ENCODE peak calls at places on chromosomes 11 and 22, in six cellular contexts. O is HepG2, R is GM12878, W is A549, Z is K562, S is SK-N-SH. P is an unnamed sample.

GRCh38 chr11:67640021-67640757 is 626 bp upstream of the TBX10 start:
- DNase-seq in O (peak; percentile 55), R (no peak), W (peak; percentile 71), Z (peak; percentile 76), S (peak; percentile 87), P (peak; percentile 33)

GRCh38 chr11:74546752-74547151 is 45.6 kb upstream of the POLD3 start:
- DNase-seq in O (peak; percentile 8), R (no peak), W (no peak), Z (no peak), S (no peak), P (no peak)

GRCh38 chr11:16839821-16840220 is 101.4 kb downstream of the C11orf58 start:
- DNase-seq in O (no peak), R (no peak), W (no peak), Z (no peak), S (no peak), P (no peak)

GRCh38 chr11:76674517-76675400 is 4.2 kb upstream of the LRRC32 start:
- DNase-seq in O (no peak), R (peak; percentile 59), W (no peak), Z (no peak), S (no peak), P (no peak)

GRCh38 chr11:84261707-84262106 is 975.5 kb upstream of the CCDC90B start:
- DNase-seq in O (no peak), R (no peak), W (no peak), Z (no peak), S (peak; percentile 3), P (no peak)

GRCh38 chr22:37387793-37388192 is 39.5 kb downstream of the ELFN2 start:
- DNase-seq in O (no peak), R (no peak), W (no peak), Z (no peak), S (no peak), P (no peak)

GRCh38 chr22:50544078-50544745 is 1.5 kb upstream of the KLHDC7B start:
- DNase-seq in O (no peak), R (no peak), W (peak; percentile 82), Z (no peak), S (peak; percentile 83), P (peak; percentile 49)

GRCh38 chr22:17942721-17943120 is 81.6 kb downstream of the MICAL3 start:
- DNase-seq in O (no peak), R (no peak), W (no peak), Z (no peak), S (peak; percentile 43), P (no peak)

GRCh38 chr11:82792319-82792718 is 58.7 kb upstream of the FAM181B start:
- DNase-seq in O (no peak), R (no peak), W (no peak), Z (no peak), S (no peak), P (no peak)

GRCh38 chr22:23781533-23781932 is 5.2 kb upstream of the SMARCB1 start:
- DNase-seq in O (no peak), R (no peak), W (peak; percentile 29), Z (peak; percentile 37), S (no peak), P (peak; percentile 65)

GRCh38 chr11:65718964-65719492 is 1.6 kb downstream of the RNASEH2C start:
- DNase-seq in O (no peak), R (no peak), W (no peak), Z (no peak), S (peak; percentile 52), P (peak; percentile 12)

GRCh38 chr11:65717906-65718305 is 2.7 kb downstream of the RNASEH2C start:
- DNase-seq in O (no peak), R (no peak), W (no peak), Z (no peak), S (no peak), P (no peak)

GRCh38 chr11:65718531-65718930 is 2.1 kb downstream of the RNASEH2C start:
- DNase-seq in O (no peak), R (no peak), W (no peak), Z (no peak), S (no peak), P (no peak)

GRCh38 chr11:65716294-65716693 is 4.2 kb downstream of the KAT5 start:
- DNase-seq in O (no peak), R (no peak), W (no peak), Z (no peak), S (no peak), P (no peak)

GRCh38 chr11:65716774-65717405 is 3.7 kb downstream of the RNASEH2C start:
- DNase-seq in O (no peak), R (no peak), W (no peak), Z (no peak), S (no peak), P (no peak)
- H3K4me2 ChIP-seq in O (no peak overlapping the region), R (no peak overlapping the region), W (no peak overlapping the region), Z (no peak overlapping the region), S (no peak overlapping the region), P (no peak overlapping the region)

GRCh38 chr11:69265911-69266510 is 27.9 kb upstream of the MYEOV start:
- DNase-seq in O (no peak), R (no peak), W (no peak), Z (no peak), S (no peak), P (no peak)
- TF ChIP-seq RFX5 in O (no peak), R (no peak), W (no peak), Z (no peak), S (no peak), P (no peak)

GRCh38 chr11:132655187-132655855 is 877.0 kb downstream of the OPCML start:
- DNase-seq in O (no peak), R (no peak), W (no peak), Z (no peak), S (no peak), P (no peak)

GRCh38 chr11:132658004-132658403 is 874.3 kb downstream of the OPCML start:
- DNase-seq in O (no peak), R (no peak), W (no peak), Z (no peak), S (no peak), P (no peak)

GRCh38 chr11:132653237-132653636 is 879.1 kb downstream of the OPCML start:
- DNase-seq in O (no peak), R (no peak), W (no peak), Z (no peak), S (no peak), P (no peak)

GRCh38 chr11:132658696-132659095 is 873.6 kb downstream of the OPCML start:
- DNase-seq in O (no peak), R (no peak), W (no peak), Z (no peak), S (no peak), P (no peak)
- TF ChIP-seq SMC3 in O (no peak), R (no peak), W (no peak), Z (no peak), S (no peak), P (no peak)

DNA sequence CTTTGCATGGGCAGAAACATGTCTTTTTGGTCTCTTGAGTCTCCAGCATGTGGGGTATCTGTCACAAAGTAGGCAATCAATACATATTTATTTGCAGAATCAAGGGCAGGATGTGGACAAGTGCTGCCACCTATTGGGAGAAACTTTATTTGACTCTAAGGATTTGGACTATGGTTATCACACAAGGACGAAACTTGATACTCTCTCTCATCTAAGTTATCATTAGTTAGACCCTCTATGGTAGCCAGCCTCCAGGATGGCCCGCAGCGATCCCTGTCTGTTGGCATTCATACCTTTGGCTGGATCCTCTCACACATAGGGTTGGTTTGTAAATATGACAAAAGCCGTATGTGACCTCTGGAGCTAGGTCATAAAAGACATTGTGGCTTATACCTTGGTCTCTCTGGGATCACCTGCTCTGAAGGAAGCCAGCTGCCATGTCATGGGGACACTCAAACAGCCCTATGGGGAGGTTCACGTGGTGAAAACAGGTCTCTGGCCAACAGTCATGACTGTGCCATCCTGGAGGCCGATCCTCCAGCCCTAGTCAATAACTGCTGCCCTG is 1.1 kb upstream of the FBXO7 start:
- DNase-seq in O (peak; percentile 76), R (peak; percentile 34), W (peak; percentile 63), Z (peak; percentile 22), S (peak; percentile 61), P (peak; percentile 70)
- H3K4me2 ChIP-seq in O (peak overlapping the region; percentile 90), R (peak overlapping the region; percentile 80), W (peak overlapping the region; percentile 91), Z (peak overlapping the region; percentile 93), S (peak overlapping the region; percentile 84), P (peak overlapping the region; percentile 47)

GRCh38 chr22:44423556-44423955 is 74.5 kb downstream of the RTL6 start:
- DNase-seq in O (no peak), R (no peak), W (no peak), Z (no peak), S (peak; percentile 3), P (no peak)

GRCh38 chr22:44425356-44425755 is 72.7 kb downstream of the RTL6 start:
- DNase-seq in O (no peak), R (no peak), W (no peak), Z (no peak), S (no peak), P (peak; percentile 38)

GRCh38 chr22:44424131-44424711 is 73.8 kb downstream of the RTL6 start:
- DNase-seq in O (no peak), R (no peak), W (no peak), Z (no peak), S (no peak), P (no peak)

GRCh38 chr22:44422742-44423370 is 75.2 kb downstream of the RTL6 start:
- DNase-seq in O (no peak), R (no peak), W (no peak), Z (no peak), S (peak; percentile 11), P (no peak)

GRCh38 chr22:44424867-44425351 is 73.1 kb downstream of the RTL6 start:
- DNase-seq in O (no peak), R (no peak), W (no peak), Z (no peak), S (peak; percentile 7), P (no peak)
- TF ChIP-seq RFX5 in O (no peak), R (no peak), W (no peak), Z (no peak), S (no peak), P (no peak)

DNA sequence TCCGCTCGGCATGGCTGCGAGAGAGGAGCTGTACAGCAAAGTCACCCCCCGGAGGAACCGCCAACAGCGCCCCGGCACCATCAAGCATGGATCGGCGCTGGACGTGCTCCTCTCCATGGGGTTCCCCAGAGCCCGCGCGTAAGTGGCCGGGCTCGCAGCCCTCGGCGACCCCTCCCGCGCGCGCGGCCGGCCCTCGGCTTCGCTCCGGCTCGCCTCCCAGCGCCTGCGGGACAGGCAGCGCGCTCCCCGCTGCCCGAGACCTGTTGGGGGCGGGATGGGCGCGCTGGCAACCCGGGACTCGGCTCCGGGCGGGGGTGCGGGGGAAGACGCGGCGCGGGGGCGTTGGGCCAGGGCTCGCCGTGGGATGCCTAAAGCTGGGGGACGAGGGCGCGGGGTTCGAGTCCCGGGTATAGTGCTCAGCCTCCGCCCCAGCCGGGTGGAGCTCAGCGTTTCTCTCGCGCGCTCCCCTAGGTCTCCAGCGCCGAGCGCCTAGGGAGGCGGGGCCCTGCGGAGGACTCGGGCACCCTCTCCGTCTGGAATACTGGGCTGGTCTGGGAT is 630 bp downstream of the UBASH3B start:
- DNase-seq in O (no peak), R (no peak), W (peak; percentile 53), Z (peak; percentile 55), S (peak; percentile 87), P (peak; percentile 66)
- TF ChIP-seq SMC3 in O (no peak), R (no peak), W (no peak), Z (no peak), S (no peak), P (no peak)

GRCh38 chr11:111112614-111113013 is 132.9 kb upstream of the POU2AF2 start:
- DNase-seq in O (no peak), R (no peak), W (no peak), Z (no peak), S (no peak), P (no peak)
- H3K4me2 ChIP-seq in O (no peak overlapping the region), R (no peak overlapping the region), W (no peak overlapping the region), Z (no peak overlapping the region), S (no peak overlapping the region), P (no peak overlapping the region)